ENCODE peak calls at places on chromosomes 4 and X, in six cellular contexts. M is GM20000; G is GM23338; A is psoas muscle; S is CD4-positive, alpha-beta T cell; I is hepatocyte. Z is an unnamed sample.

GRCh38 chr4:10998826-10999225 is 314.3 kb upstream of the CLNK start:
- DNase-seq in M (no peak), A (no peak), I (no peak), S (no peak), G (no peak), Z (no peak)

GRCh38 chrX:109614951-109615350 is 10.0 kb downstream of the KCNE5 start:
- DNase-seq in G (no peak), I (no peak), S (no peak), M (no peak), A (no peak), Z (no peak)

GRCh38 chrX:23720117-23720677 is 22.9 kb downstream of the ACOT9 start:
- DNase-seq in S (no peak), I (no peak), A (no peak), G (no peak), M (no peak), Z (no peak)

GRCh38 chr4:184193556-184194525 is 23.8 kb downstream of the ENPP6 start:
- DNase-seq in G (peak), I (no peak), A (no peak), M (no peak), S (no peak), Z (no peak)

GRCh38 chrX:26262121-26262523 is 46.2 kb downstream of the MAGEB5 start:
- DNase-seq in M (no peak), I (no peak), A (no peak), S (no peak), G (no peak), Z (no peak)

GRCh38 chrX:76148753-76149152 is 24.1 kb upstream of the PBDC1 start:
- DNase-seq in M (no peak), S (peak), I (peak), A (peak), G (peak), Z (no peak)

GRCh38 chr4:112284662-112285411 is 867 bp downstream of the TIFA start:
- DNase-seq in I (no peak), S (no peak), G (no peak), A (no peak), M (peak), Z (no peak)

GRCh38 chr4:81919238-81919637 is 447.5 kb upstream of the RASGEF1B start:
- DNase-seq in M (no peak), A (no peak), S (no peak), G (peak), I (peak), Z (peak)

GRCh38 chrX:16081357-16081756 is 42.0 kb upstream of the GRPR start:
- DNase-seq in G (no peak), I (no peak), A (no peak), S (no peak), M (no peak), Z (no peak)

GRCh38 chrX:46791927-46792825 is 33.3 kb upstream of the SLC9A7 start:
- DNase-seq in M (peak), A (no peak), S (no peak), I (peak), G (peak), Z (peak)

GRCh38 chr4:6926081-6926480 is 16.5 kb downstream of the TBC1D14 start:
- DNase-seq in I (no peak), G (no peak), A (no peak), S (no peak), M (no peak), Z (no peak)

GRCh38 chr4:83011779-83012630 is 1.4 kb upstream of the LIN54 start:
- DNase-seq in I (peak), G (peak), S (peak), M (peak), A (peak), Z (peak)

DNA sequence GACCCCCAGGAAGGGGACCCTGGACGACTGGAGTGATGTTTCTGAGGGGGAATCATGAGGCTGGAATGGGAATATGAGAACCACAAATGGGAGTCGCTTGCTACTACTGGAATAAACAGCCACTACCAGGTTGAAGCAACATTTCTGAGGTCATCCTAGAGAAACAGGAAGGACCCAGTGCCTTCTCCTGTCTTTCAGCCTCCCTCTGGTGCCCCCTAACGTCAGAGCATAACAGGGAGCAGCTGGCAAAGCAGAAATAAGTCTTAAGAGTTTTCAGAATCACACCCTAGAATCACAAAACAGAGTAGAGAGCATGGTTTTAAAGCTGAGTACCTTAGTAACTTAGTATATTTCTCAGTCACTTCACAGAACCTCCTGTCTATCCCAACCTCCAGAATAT is 347.8 kb upstream of the PITX2 start:
- DNase-seq in I (peak), S (no peak), M (peak), G (peak), A (peak), Z (peak)
- TF ChIP-seq CTCF in I (peak), S (no peak), M (peak), G (peak), A (peak), Z (peak)

GRCh38 chrX:126141014-126141413 is 25.1 kb downstream of the DCAF12L2 start:
- DNase-seq in S (no peak), A (no peak), G (peak), I (no peak), M (no peak), Z (no peak)

DNA sequence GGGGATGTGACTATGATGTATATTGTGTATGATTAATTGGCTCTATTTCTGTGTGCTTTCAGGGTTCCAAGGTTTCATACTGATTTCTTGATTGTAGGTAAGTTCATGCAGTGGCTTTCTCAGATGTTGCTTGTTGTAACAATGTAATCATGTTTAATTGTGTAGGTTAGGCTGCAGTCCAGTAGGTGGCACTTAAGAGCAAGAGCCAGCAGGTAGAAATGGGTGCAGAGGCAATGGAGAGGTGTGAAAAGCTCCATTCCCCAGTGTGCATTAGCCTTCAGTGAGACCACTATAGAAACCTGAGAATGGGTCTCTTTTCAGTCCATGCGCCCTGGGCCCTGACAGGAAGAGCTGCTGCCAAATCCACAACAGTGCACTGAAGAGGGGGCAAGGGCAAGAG is 28.2 kb downstream of the DCAF12L2 start:
- DNase-seq in A (no peak), I (peak), G (peak), S (no peak), M (no peak), Z (no peak)
- TF ChIP-seq CTCF in A (no peak), I (peak), G (peak), S (no peak), M (no peak), Z (peak)

GRCh38 chr4:8021796-8022195 is 82.1 kb upstream of the AFAP1 start:
- DNase-seq in M (no peak), I (no peak), S (no peak), G (no peak), A (peak), Z (no peak)
- TF ChIP-seq CTCF in M (no peak), I (no peak), S (no peak), G (no peak), A (no peak), Z (no peak)

DNA sequence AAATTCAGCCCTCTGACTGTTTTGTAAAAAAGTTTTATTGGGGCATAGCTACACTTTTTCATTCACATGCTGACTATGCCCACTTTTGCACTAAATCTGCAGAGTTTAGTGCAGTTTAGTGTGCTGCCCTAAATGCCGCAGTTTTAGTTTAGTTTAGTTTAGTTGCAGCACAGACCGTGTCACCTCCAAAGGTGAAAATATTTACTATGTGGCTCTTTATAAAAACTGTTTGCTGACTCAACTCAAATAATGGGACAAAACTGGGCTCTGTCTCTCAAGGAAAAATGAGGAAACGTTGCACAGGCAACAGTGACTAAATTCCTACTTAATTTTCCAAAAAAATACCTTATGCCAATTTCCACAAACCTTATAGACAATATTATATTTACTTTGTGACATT is 314.2 kb downstream of the C4orf33 start:
- DNase-seq in M (no peak), I (no peak), S (no peak), A (no peak), G (no peak), Z (no peak)
- TF ChIP-seq CTCF in M (no peak), I (no peak), S (no peak), A (no peak), G (no peak), Z (no peak)

Z was measured in GM10248.